ENCODE peak calls at places on chromosomes 3 and 15, in nine cellular contexts. S, H, Y, X, P, K, M, Z and R are unnamed samples.

GRCh38 chr3:38479431-38480092 is 16.6 kb upstream of the EXOG start:
- DNase-seq in S (no peak), H (peak), Y (peak), X (peak), P (peak), K (peak), M (no peak), Z (peak), R (no peak)

GRCh38 chr3:52432225-52432624 is 12.7 kb downstream of the SEMA3G start:
- DNase-seq in S (no peak), H (no peak), Y (no peak), X (no peak), P (no peak), K (no peak), M (no peak), Z (no peak), R (no peak)

GRCh38 chr15:35450492-35450891 is 95.5 kb downstream of the DPH6 start:
- DNase-seq in S (no peak), H (no peak), Y (no peak), X (no peak), P (no peak), K (no peak), M (peak), Z (no peak), R (no peak)

GRCh38 chr15:60634815-60635214 is 155.9 kb upstream of the ICE2 start:
- DNase-seq in S (no peak), H (peak), Y (no peak), X (no peak), P (no peak), K (no peak), M (no peak), Z (no peak), R (no peak)

GRCh38 chr3:132071043-132071442 is 36.2 kb upstream of the CPNE4 start:
- DNase-seq in S (no peak), H (no peak), Y (no peak), X (no peak), P (no peak), K (no peak), M (no peak), Z (no peak), R (no peak)

GRCh38 chr3:183122257-183122932 is 23.1 kb upstream of the MCCC1 start:
- DNase-seq in S (peak), H (peak), Y (no peak), X (no peak), P (peak), K (peak), M (peak), Z (peak), R (peak)

GRCh38 chr3:187403768-187404270 is 35.6 kb downstream of the RTP4 start:
- DNase-seq in S (peak), H (no peak), Y (no peak), X (no peak), P (peak), K (no peak), M (peak), Z (no peak), R (no peak)

GRCh38 chr3:40120816-40121215 is 188.7 kb upstream of the EIF1B start:
- DNase-seq in S (no peak), H (no peak), Y (no peak), X (no peak), P (no peak), K (no peak), M (no peak), Z (no peak), R (no peak)

GRCh38 chr15:93610944-93611343 is 521.9 kb upstream of the RGMA start:
- DNase-seq in S (no peak), H (no peak), Y (no peak), X (no peak), P (no peak), K (no peak), M (no peak), Z (no peak), R (no peak)

GRCh38 chr3:151768393-151768930 is 34.7 kb downstream of the AADACL2 start:
- DNase-seq in S (no peak), H (no peak), Y (no peak), X (no peak), P (no peak), K (no peak), M (no peak), Z (no peak), R (no peak)

GRCh38 chr3:87057474-87057873 is 66.5 kb upstream of the VGLL3 start:
- DNase-seq in S (no peak), H (no peak), Y (no peak), X (no peak), P (no peak), K (no peak), M (no peak), Z (no peak), R (no peak)

GRCh38 chr15:71250936-71251468 is 135.7 kb downstream of the THSD4 start:
- DNase-seq in S (no peak), H (no peak), Y (no peak), X (no peak), P (no peak), K (no peak), M (no peak), Z (no peak), R (no peak)

GRCh38 chr15:44541282-44541958 is 4.5 kb downstream of the EIF3J start:
- DNase-seq in S (peak), H (no peak), Y (no peak), X (no peak), P (no peak), K (no peak), M (peak), Z (no peak), R (no peak)

GRCh38 chr15:48145923-48146322 is 25.1 kb downstream of the SLC24A5 start:
- DNase-seq in S (no peak), H (no peak), Y (no peak), X (no peak), P (no peak), K (no peak), M (no peak), Z (no peak), R (no peak)

GRCh38 chr3:141913150-141913811 is 36.8 kb downstream of the ATP1B3 start:
- DNase-seq in S (peak), H (peak), Y (no peak), X (peak), P (no peak), K (peak), M (peak), Z (peak), R (no peak)

GRCh38 chr3:170697803-170698350 is 112.0 kb upstream of the SLC7A14 start:
- DNase-seq in S (peak), H (no peak), Y (no peak), X (no peak), P (no peak), K (no peak), M (no peak), Z (no peak), R (no peak)

GRCh38 chr3:8458711-8459110 is 42.9 kb upstream of the LMCD1 start:
- DNase-seq in S (no peak), H (no peak), Y (no peak), X (no peak), P (no peak), K (no peak), M (peak), Z (no peak), R (no peak)

GRCh38 chr3:42123824-42124500 is 32.8 kb downstream of the TRAK1 start:
- DNase-seq in S (no peak), H (no peak), Y (no peak), X (no peak), P (no peak), K (no peak), M (no peak), Z (no peak), R (no peak)

GRCh38 chr3:101202640-101203039 is 117.7 kb downstream of the IMPG2 start:
- DNase-seq in S (no peak), H (no peak), Y (no peak), X (no peak), P (no peak), K (no peak), M (no peak), Z (no peak), R (no peak)

GRCh38 chr15:78565951-78566774 is 843 bp downstream of the CHRNA5 start:
- DNase-seq in S (no peak), H (no peak), Y (peak), X (no peak), P (peak), K (no peak), M (no peak), Z (peak), R (no peak)

GRCh38 chr3:160486459-160486869 is 36.9 kb upstream of the TRIM59 start:
- DNase-seq in S (peak), H (peak), Y (no peak), X (no peak), P (no peak), K (peak), M (no peak), Z (peak), R (no peak)

GRCh38 chr3:197547618-197548017 is 8.2 kb downstream of the BDH1 start:
- DNase-seq in S (no peak), H (no peak), Y (peak), X (no peak), P (no peak), K (no peak), M (no peak), Z (no peak), R (no peak)

GRCh38 chr3:149648525-149648924 is 9.3 kb downstream of the WWTR1 start:
- DNase-seq in S (no peak), H (no peak), Y (no peak), X (no peak), P (no peak), K (no peak), M (no peak), Z (no peak), R (no peak)

GRCh38 chr15:32096867-32097266 is 66.6 kb downstream of the CHRNA7 start:
- DNase-seq in S (no peak), H (no peak), Y (no peak), X (no peak), P (no peak), K (no peak), M (no peak), Z (no peak), R (no peak)

GRCh38 chr15:74613089-74613952 is 2.3 kb upstream of the CLK3 start:
- DNase-seq in S (no peak), H (no peak), Y (no peak), X (no peak), P (no peak), K (no peak), M (no peak), Z (no peak), R (no peak)

GRCh38 chr3:146968204-146968651 is 363.1 kb upstream of the PLSCR5 start:
- DNase-seq in S (no peak), H (no peak), Y (no peak), X (no peak), P (no peak), K (no peak), M (peak), Z (no peak), R (no peak)

GRCh38 chr3:24508423-24508839 is 13.8 kb upstream of the THRB start:
- DNase-seq in S (no peak), H (no peak), Y (no peak), X (no peak), P (no peak), K (no peak), M (no peak), Z (no peak), R (peak)